ENCODE peak calls at places on chromosomes 4 and X, in eight cellular contexts. Z is dorsolateral prefrontal cortex, F is GM12865, B is lower lobe of right lung, L is fibroblast of mammary gland, X is tibial artery, J is suprapubic skin, P is colonic mucosa. W is an unnamed sample.

GRCh38 chr4:73181231-73181630 is 77.4 kb downstream of the ANKRD17 start:
- DNase-seq in Z (no peak), F (no peak), B (no peak), L (no peak), X (no peak), J (no peak), P (no peak), W (no peak)

GRCh38 chr4:38821739-38822138 is 17.1 kb upstream of the TLR1 start:
- DNase-seq in Z (no peak), F (no peak), B (no peak), L (peak; percentile 15), X (no peak), J (no peak), P (no peak), W (no peak)

GRCh38 chrX:110004970-110005369 is 2.1 kb downstream of the TMEM164 start:
- DNase-seq in Z (no peak), F (no peak), B (no peak), L (no peak), X (no peak), J (no peak), P (no peak), W (no peak)

GRCh38 chrX:8688776-8689175 is 43.2 kb downstream of the ANOS1 start:
- DNase-seq in Z (no peak), F (no peak), B (no peak), L (no peak), X (no peak), J (no peak), P (no peak), W (no peak)

GRCh38 chr4:122542411-122543236 is 78.2 kb downstream of the IL21 start:
- DNase-seq in Z (no peak), F (peak; percentile 85), B (no peak), L (peak; percentile 85), X (no peak), J (no peak), P (no peak), W (peak; percentile 21)

GRCh38 chr4:147596377-147596776 is 20.8 kb upstream of the TMEM184C start:
- DNase-seq in Z (no peak), F (no peak), B (no peak), L (peak; percentile 23), X (no peak), J (no peak), P (no peak), W (no peak)

GRCh38 chr4:68216501-68216900 is 29.0 kb downstream of the TMPRSS11B start:
- DNase-seq in Z (no peak), F (no peak), B (no peak), L (no peak), X (no peak), J (no peak), P (no peak), W (no peak)

GRCh38 chr4:41880840-41881831 is 54.1 kb upstream of the TMEM33 start:
- DNase-seq in Z (no peak), F (no peak), B (no peak), L (no peak), X (no peak), J (no peak), P (no peak), W (no peak)

GRCh38 chr4:76293705-76294274 is 12.7 kb upstream of the STBD1 start:
- DNase-seq in Z (no peak), F (no peak), B (no peak), L (peak; percentile 25), X (peak; percentile 49), J (no peak), P (no peak), W (peak; percentile 40)

GRCh38 chr4:153233761-153234371 is 29.6 kb downstream of the TRIM2 start:
- DNase-seq in Z (no peak), F (no peak), B (no peak), L (peak; percentile 98), X (no peak), J (no peak), P (peak; percentile 38), W (peak; percentile 98)

GRCh38 chrX:72128881-72129280 is 2.8 kb downstream of the RTL5 start:
- DNase-seq in Z (no peak), F (peak; percentile 18), B (no peak), L (peak; percentile 18), X (no peak), J (no peak), P (no peak), W (no peak)

GRCh38 chrX:45710081-45710801 is 509.6 kb upstream of the DIPK2B start:
- DNase-seq in Z (no peak), F (peak; percentile 81), B (no peak), L (peak; percentile 99), X (no peak), J (no peak), P (no peak), W (peak; percentile 97)

GRCh38 chr4:13670456-13671150 is 43.1 kb upstream of the BOD1L1 start:
- DNase-seq in Z (no peak), F (no peak), B (no peak), L (no peak), X (no peak), J (no peak), P (no peak), W (no peak)

GRCh38 chrX:65598559-65599147 is 64.1 kb upstream of the LAS1L start:
- DNase-seq in Z (no peak), F (no peak), B (no peak), L (no peak), X (no peak), J (no peak), P (no peak), W (no peak)

GRCh38 chr4:23130845-23131244 is 438.1 kb downstream of the GBA3 start:
- DNase-seq in Z (no peak), F (no peak), B (no peak), L (no peak), X (no peak), J (no peak), P (no peak), W (no peak)

GRCh38 chrX:139945075-139945474 is 12.2 kb upstream of the ATP11C start:
- DNase-seq in Z (no peak), F (no peak), B (no peak), L (no peak), X (no peak), J (no peak), P (no peak), W (no peak)

GRCh38 chr4:186227221-186227620 is at the start of gene KLKB1:
- DNase-seq in Z (no peak), F (no peak), B (no peak), L (no peak), X (no peak), J (no peak), P (no peak), W (no peak)

GRCh38 chrX:69538321-69538876 is 34.3 kb downstream of the NALF2 start:
- DNase-seq in Z (peak; percentile 24), F (peak; percentile 59), B (peak; percentile 77), L (peak; percentile 47), X (peak; percentile 47), J (peak; percentile 80), P (peak; percentile 71), W (peak; percentile 42)
- TF ChIP-seq CTCF in Z (peak; percentile 76), F (peak; percentile 61), B (peak; percentile 67), L (peak; percentile 57), X (peak; percentile 75), J (peak; percentile 49), P (peak; percentile 47), W (peak; percentile 61)

DNA sequence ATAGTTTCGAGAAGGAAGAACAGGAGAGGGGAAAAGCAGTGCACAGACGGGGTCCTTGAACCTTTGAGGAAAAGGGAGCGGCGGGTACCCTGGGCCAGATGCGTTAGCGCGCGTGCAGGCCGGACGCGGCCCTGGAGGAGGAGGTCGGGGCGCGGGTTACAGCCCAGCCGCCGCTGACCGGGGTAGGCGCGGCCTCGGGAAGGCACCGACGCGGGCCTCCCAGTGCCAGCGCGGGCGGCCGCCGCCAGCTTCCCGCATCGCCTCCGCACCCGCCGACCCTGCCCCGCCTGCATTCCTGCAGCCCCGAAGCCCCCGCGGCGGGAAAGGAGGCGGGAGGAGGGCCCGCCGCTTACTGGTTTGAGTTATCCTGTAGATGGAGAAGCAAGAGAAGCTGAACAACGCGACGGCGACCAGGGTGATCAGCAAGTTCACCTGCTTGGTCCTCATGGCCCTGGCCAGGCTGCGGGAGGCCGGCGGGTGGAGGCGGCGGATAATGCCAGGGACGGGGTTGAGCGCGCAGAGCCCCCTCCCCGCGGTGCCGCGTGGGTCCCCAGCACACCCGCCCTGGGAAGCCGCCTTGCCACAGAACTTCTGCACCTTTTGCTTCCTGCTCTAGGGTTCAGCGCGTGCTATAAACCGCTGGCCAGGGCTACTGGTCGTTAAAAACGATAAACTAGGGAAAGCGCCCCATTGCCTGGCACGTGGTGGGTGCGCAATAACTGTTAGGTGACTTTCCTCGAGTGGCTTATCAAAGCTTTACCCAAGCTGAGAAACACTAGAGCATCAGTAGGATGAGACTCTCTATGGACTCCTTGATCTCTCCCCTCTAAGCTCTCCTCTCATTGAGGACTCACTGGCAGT is at the start of gene MGAT4D:
- DNase-seq in Z (no peak), F (no peak), B (no peak), L (no peak), X (no peak), J (no peak), P (peak; percentile 23), W (no peak)
- H3K4me3 ChIP-seq in Z (peak within 1 kb of the TSS; percentile 31), F (no peak within 1 kb of the TSS), B (peak within 1 kb of the TSS; percentile 25), L (no peak within 1 kb of the TSS), X (peak within 1 kb of the TSS; percentile 38), J (peak within 1 kb of the TSS; percentile 34), P (peak within 1 kb of the TSS; percentile 31), W (no peak within 1 kb of the TSS)

GRCh38 chr4:7698586-7698985 is 241.1 kb downstream of the AFAP1 start:
- DNase-seq in Z (no peak), F (no peak), B (no peak), L (peak; percentile 40), X (no peak), J (no peak), P (no peak), W (no peak)
- TF ChIP-seq CTCF in Z (no peak), F (no peak), B (no peak), L (peak; percentile 44), X (no peak), J (no peak), P (no peak), W (peak; percentile 34)

GRCh38 chr4:142404191-142404611 is 441.9 kb downstream of the INPP4B start:
- DNase-seq in Z (no peak), F (no peak), B (no peak), L (peak; percentile 85), X (no peak), J (peak; percentile 65), P (no peak), W (peak; percentile 70)

GRCh38 chr4:142407569-142407968 is 438.5 kb downstream of the INPP4B start:
- DNase-seq in Z (no peak), F (no peak), B (no peak), L (peak; percentile 55), X (no peak), J (no peak), P (no peak), W (no peak)

GRCh38 chr4:142405021-142405991 is 440.8 kb downstream of the INPP4B start:
- DNase-seq in Z (peak; percentile 41), F (peak; percentile 78), B (peak; percentile 40), L (peak; percentile 74), X (peak; percentile 43), J (peak; percentile 60), P (peak; percentile 48), W (peak; percentile 87)

GRCh38 chr4:142406917-142407501 is 439.1 kb downstream of the INPP4B start:
- DNase-seq in Z (no peak), F (no peak), B (no peak), L (no peak), X (no peak), J (no peak), P (no peak), W (no peak)

DNA sequence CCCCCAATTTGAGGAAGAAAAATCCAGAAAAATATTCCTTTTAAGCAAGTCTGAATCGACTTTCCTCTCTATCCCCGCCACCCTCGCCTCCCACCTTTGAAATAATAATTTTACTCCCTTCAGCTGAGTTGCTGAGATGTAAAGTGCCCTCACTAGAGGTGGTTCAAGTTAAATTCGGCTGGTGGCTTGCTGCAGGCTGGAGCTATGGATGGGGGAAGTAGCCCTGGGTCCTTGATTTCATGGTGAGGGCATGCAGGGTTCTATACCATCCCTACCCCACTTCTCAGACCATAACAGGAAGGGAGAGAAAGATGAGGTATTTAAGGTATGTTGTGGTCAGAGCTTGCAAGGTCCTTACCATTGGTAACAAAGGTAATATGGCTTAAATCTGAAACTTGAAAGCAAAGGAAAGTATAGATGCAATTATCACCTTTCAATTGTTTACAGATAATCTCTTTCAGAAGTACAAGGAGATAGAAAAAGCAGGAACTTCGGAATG is 440.0 kb downstream of the INPP4B start:
- DNase-seq in Z (no peak), F (peak; percentile 19), B (no peak), L (no peak), X (no peak), J (no peak), P (no peak), W (peak; percentile 54)
- H3K4me3 ChIP-seq in Z (peak overlapping the region; percentile 57), F (peak overlapping the region; percentile 56), B (no peak overlapping the region), L (no peak overlapping the region), X (peak overlapping the region; percentile 55), J (no peak overlapping the region), P (no peak overlapping the region), W (peak overlapping the region; percentile 59)

W was measured in AG10803.